ENCODE peak calls at places on chromosome 2, in eight cellular contexts. O, G, A, I, T, N, X and Z are unnamed samples.

GRCh38 chr2:190412971-190413370 is 4.8 kb downstream of the MFSD6 start:
- DNase-seq in I (no peak), T (no peak), A (no peak), G (no peak), O (no peak), N (no peak), X (no peak), Z (no peak)

GRCh38 chr2:176565641-176566323 is 296.5 kb downstream of the MTX2 start:
- DNase-seq in I (no peak), O (no peak), X (peak), G (peak), N (no peak), A (no peak), T (no peak), Z (no peak)

GRCh38 chr2:240066489-240066888 is 13.2 kb upstream of the OR6B3 start:
- DNase-seq in I (no peak), O (no peak), A (no peak), X (no peak), T (no peak), G (no peak), N (no peak), Z (no peak)

GRCh38 chr2:1187189-1187588 is 226.1 kb upstream of the TPO start:
- DNase-seq in X (no peak), G (no peak), I (no peak), N (no peak), O (no peak), A (no peak), T (no peak), Z (no peak)

GRCh38 chr2:233130481-233130970 is 70.4 kb downstream of the INPP5D start:
- DNase-seq in O (no peak), T (no peak), A (no peak), X (no peak), N (no peak), I (no peak), G (peak), Z (no peak)

GRCh38 chr2:163897799-163898198 is 162.0 kb upstream of the FIGN start:
- DNase-seq in T (no peak), A (no peak), O (no peak), N (no peak), I (no peak), X (no peak), G (peak), Z (no peak)

GRCh38 chr2:72367530-72368225 is 220.0 kb upstream of the CYP26B1 start:
- DNase-seq in O (peak), N (peak), I (no peak), X (no peak), T (no peak), G (no peak), A (peak), Z (no peak)

GRCh38 chr2:240786871-240787311 is 33.1 kb downstream of the KIF1A start:
- DNase-seq in A (no peak), N (no peak), I (no peak), T (peak), X (no peak), O (no peak), G (peak), Z (no peak)

GRCh38 chr2:8412082-8412481 is 269.8 kb upstream of the ID2 start:
- DNase-seq in O (peak), N (peak), I (no peak), X (no peak), A (no peak), T (no peak), G (no peak), Z (no peak)

GRCh38 chr2:224442092-224442999 is 40.4 kb upstream of the FAM124B start:
- DNase-seq in O (no peak), A (no peak), I (no peak), G (peak), N (no peak), X (no peak), T (no peak), Z (no peak)

GRCh38 chr2:182554950-182555349 is 128.1 kb upstream of the PDE1A start:
- DNase-seq in O (peak), X (no peak), I (no peak), G (no peak), T (no peak), N (no peak), A (no peak), Z (no peak)

DNA sequence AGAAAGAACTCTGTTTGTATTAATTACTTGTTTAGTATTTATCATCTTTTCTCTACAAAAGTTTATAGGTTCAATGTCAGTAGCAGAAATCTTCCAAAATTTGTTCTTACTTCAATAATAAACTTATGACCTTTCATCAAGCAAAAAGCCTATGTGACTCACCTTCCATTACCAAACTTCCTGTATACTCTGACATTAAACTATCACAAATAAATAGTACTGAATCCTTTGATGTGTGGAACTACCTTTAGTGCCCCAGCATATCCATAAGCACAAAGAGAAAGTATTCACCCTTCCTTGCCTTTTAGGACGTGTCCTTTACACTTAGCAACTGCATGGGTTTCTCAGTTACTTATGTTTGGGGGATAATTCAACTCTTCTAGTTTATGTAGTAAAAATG is 166.0 kb downstream of the EHBP1 start:
- DNase-seq in T (no peak), X (no peak), A (no peak), G (no peak), I (no peak), N (no peak), O (peak), Z (no peak)
- TF ChIP-seq POLR2A in T (no peak), X (no peak), A (no peak), G (no peak), I (no peak), N (no peak), O (no peak), Z (no peak)

DNA sequence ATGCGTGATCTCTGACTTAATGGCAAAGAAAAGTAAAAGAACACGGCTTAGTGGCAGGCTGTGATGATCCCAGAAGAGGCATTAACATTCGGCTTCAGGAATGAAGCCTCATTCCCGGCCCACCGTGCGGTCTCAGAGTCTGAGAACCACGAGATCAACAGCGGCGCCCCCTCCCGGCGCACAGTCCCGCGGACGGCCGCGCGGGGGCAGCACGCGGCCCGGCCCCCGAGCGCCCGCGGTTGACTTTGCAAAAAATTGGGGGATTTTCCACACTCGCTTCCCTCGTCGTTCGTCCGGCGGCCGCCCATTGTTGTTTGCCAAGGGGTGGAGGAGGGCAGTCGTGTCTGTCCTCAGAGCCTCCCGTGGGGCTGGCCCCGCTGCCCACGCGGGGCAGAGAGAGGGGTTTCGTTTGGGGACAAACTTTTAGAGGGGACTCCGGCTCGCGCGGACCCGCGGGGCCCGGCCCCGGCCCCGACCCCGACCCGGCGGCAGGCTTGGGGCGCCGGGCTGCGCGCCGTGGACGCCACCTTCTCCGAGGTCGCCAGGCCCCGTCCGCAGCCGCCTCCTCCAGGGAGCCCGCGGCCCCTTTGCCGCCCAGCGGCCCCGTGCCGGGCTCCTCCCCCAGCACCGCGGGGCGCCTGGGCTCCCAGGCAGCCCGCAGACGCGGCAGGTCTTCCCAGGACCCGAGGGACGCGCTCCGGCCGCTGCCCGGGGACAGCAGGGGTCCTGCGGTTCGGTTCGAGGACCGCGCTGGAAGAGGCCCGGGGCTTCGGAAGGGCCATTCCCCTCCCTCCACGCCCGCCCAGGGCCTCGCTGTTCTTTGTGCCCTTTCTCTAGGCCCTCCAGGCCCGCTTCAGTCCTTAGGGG is 3.3 kb upstream of the HS6ST1 start:
- DNase-seq in I (no peak), T (peak), N (peak), O (peak), A (peak), X (peak), G (peak), Z (peak)
- TF ChIP-seq POLR2A in I (peak), T (no peak), N (no peak), O (peak), A (peak), X (peak), G (no peak), Z (no peak)

DNA sequence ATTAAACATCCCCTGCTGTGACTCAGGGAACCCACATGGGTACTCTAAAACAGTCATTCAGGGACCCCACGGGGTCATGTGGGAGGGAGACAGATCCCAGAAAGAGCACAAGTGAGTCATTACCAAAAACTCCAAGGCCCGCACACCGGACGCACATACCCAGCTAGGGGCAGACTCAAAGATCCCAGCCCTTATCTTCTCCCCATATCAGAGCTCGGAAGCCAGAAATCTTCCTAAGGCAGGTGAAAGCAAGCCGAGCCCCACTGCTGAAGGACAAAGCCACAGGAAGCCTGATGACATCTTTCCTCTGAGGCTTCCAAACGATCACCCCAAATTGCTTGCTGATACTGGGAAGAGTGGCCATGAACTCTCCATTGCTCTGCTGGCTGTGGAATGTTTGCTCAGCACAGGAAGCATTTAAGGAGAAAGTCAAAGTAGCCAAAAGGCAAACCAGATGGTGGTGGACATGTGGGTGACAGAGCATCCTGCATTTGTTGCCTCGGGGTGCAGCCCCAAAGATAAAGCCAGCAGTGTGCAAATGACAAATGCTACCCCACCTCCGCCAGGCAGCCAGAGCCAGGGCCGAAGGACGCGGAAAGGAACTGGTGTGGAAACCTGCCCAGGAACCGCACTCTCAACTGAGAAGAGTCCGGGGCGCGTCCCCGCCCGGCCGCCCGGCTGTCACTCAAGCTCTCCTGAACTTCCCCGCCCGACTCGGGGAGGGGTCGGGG is 784 bp downstream of the ACTR1B start:
- DNase-seq in X (peak), N (peak), I (peak), T (peak), O (peak), A (peak), G (peak), Z (peak)
- TF ChIP-seq POLR2A in X (peak), N (no peak), I (peak), T (peak), O (no peak), A (peak), G (no peak), Z (no peak)

GRCh38 chr2:32357545-32358482 is 991 bp downstream of the BIRC6 start:
- DNase-seq in O (peak), G (peak), X (peak), A (peak), T (peak), N (peak), I (no peak), Z (peak)
- TF ChIP-seq POLR2A in O (no peak), G (no peak), X (no peak), A (no peak), T (no peak), N (no peak), I (no peak), Z (no peak)